ENCODE peak calls at places on chromosomes 13 and 19, in four cellular contexts. Y is neuronal stem cell; T is fibroblast of lung; C is CD4-positive, alpha-beta T cell. S is an unnamed sample.

GRCh38 chr13:41154042-41154441 is 21.4 kb upstream of the KBTBD6 start:
- DNase-seq in T (no peak), Y (no peak), C (no peak), S (no peak)

GRCh38 chr13:113162783-113163685 is 4.6 kb downstream of the PROZ start:
- DNase-seq in T (no peak), Y (no peak), C (no peak), S (no peak)

GRCh38 chr19:17811681-17812080 is 9.6 kb downstream of the INSL3 start:
- DNase-seq in Y (no peak), C (no peak), T (no peak), S (no peak)

GRCh38 chr13:113545455-113545930 is 39.1 kb upstream of the TFDP1 start:
- DNase-seq in T (peak; percentile 37), C (no peak), Y (no peak), S (no peak)

GRCh38 chr19:52988506-52988905 is 25.2 kb upstream of the ERVV-1 start:
- DNase-seq in C (no peak), T (no peak), Y (no peak), S (no peak)

GRCh38 chr19:45142728-45143115 is 18.1 kb downstream of the NKPD1 start:
- DNase-seq in T (no peak), C (no peak), Y (no peak), S (no peak)

GRCh38 chr19:48588670-48589399 is 17.7 kb upstream of the SPACA4 start:
- DNase-seq in Y (peak; percentile 78), T (peak; percentile 74), C (peak; percentile 91), S (peak; percentile 82)

GRCh38 chr19:45443462-45444317 is 20.0 kb upstream of the ERCC1 start:
- DNase-seq in T (peak; percentile 78), C (peak; percentile 56), Y (peak; percentile 94), S (peak; percentile 49)

GRCh38 chr19:861756-862528 is 2.5 kb downstream of the CFD start:
- DNase-seq in Y (peak; percentile 43), T (no peak), C (peak; percentile 71), S (peak; percentile 64)

GRCh38 chr13:24035411-24035810 is 125.1 kb upstream of the SPATA13 start:
- DNase-seq in C (no peak), T (no peak), Y (no peak), S (no peak)

DNA sequence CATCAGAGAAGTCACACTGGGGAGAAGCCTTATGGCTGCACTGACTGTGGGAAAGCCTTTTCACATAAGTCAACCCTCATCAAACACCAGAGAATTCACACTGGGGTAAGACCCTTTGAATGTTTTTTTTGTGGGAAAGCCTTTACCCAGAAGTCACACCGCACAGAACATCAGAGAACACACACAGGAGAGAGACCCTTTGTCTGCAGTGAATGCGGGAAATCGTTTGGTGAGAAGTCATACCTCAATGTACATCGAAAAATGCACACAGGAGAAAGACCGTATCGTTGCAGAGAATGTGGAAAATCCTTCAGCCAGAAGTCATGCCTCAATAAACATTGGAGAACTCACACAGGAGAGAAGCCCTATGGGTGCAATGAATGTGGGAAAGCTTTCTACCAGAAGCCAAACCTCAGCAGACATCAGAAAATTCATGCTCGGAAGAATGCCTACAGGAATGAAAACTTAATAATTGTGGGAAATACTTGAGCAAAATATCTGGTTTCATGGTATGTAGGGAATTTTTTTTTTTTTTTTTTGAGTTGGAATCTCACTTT is 30.7 kb downstream of the ZNF793 start:
- DNase-seq in Y (no peak), C (no peak), T (peak; percentile 36), S (no peak)
- H3K9me3 ChIP-seq in Y (peaks cover 33% of the 10 kb centered on the region), C (peaks cover 88% of the 10 kb centered on the region), T (no peaks in the 10 kb centered on the region), S (peaks cover 39% of the 10 kb centered on the region)

GRCh38 chr13:79549355-79550106 is 68.6 kb downstream of the NDFIP2 start:
- DNase-seq in C (no peak), T (peak; percentile 69), Y (no peak), S (no peak)
- H3K9me3 ChIP-seq in C (no peaks in the 10 kb centered on the region), T (no peaks in the 10 kb centered on the region), Y (no peaks in the 10 kb centered on the region), S (no peaks in the 10 kb centered on the region)

DNA sequence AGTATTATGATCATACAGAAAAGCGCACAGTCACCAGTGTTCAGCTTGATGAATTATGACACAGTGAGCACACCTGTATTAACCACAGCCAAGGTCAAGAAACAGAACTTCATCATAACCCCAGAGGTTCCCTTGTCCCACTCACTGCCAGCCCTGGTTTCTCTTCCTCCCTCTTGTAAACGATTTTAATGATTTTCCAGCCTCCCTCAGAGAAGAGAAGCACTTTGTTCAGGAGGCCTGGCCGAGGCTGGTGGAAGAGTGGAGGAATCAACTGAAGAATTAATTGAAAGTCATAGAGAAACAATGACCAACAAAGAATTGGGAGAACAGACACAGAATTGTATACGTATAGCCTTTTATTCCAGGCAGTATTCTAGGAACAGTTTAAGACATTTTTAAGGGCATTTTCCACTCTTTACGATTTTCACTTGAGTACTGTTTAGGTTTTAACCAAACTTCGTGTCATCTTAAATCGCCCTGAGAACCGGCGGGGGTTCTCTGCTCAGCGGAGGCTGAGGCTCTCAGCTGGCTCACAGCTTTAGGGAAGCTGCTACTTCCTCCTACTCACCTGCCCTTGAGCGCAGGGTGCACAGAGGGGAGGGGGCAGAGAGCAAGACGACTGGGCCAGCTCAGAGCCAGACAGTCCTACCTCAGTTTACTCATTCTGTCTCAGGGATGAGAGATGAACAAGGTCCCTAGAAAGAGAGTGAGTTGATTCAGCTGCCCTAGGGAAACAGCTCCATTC is 108.6 kb downstream of the AKAP11 start:
- DNase-seq in Y (no peak), T (no peak), C (no peak), S (no peak)
- H3K9me3 ChIP-seq in Y (peaks cover 5% of the 10 kb centered on the region), T (no peaks in the 10 kb centered on the region), C (no peaks in the 10 kb centered on the region), S (no peaks in the 10 kb centered on the region)

GRCh38 chr19:21908066-21908465 is 72.1 kb upstream of the ZNF43 start:
- DNase-seq in C (no peak), Y (no peak), T (no peak), S (no peak)
- H3K9me3 ChIP-seq in C (no peaks in the 10 kb centered on the region), Y (peaks cover 34% of the 10 kb centered on the region), T (no peaks in the 10 kb centered on the region), S (peaks cover 2% of the 10 kb centered on the region)

GRCh38 chr19:47267350-47267759 is 7.3 kb upstream of the INAFM1 start:
- DNase-seq in Y (no peak), C (no peak), T (no peak), S (no peak)

GRCh38 chr19:47271949-47272348 is 2.7 kb upstream of the INAFM1 start:
- DNase-seq in Y (no peak), T (no peak), C (no peak), S (no peak)

GRCh38 chr19:47268028-47268427 is 6.7 kb upstream of the INAFM1 start:
- DNase-seq in T (no peak), Y (no peak), C (no peak), S (no peak)

GRCh38 chr19:47270408-47270807 is 4.3 kb upstream of the INAFM1 start:
- DNase-seq in C (no peak), Y (no peak), T (no peak), S (no peak)

GRCh38 chr19:47269596-47269995 is 5.1 kb upstream of the INAFM1 start:
- DNase-seq in Y (no peak), T (no peak), C (no peak), S (no peak)
- H3K9me3 ChIP-seq in Y (peaks cover 3% of the 10 kb centered on the region), T (no peaks in the 10 kb centered on the region), C (no peaks in the 10 kb centered on the region), S (no peaks in the 10 kb centered on the region)

GRCh38 chr19:58434217-58434616 is 5.7 kb downstream of the ZNF132 start:
- DNase-seq in Y (no peak), T (peak; percentile 51), C (no peak), S (no peak)

GRCh38 chr19:58429745-58430144 is 10.2 kb downstream of the ZNF132 start:
- DNase-seq in Y (no peak), C (no peak), T (no peak), S (no peak)

GRCh38 chr19:58428617-58429016 is 11.3 kb downstream of the ZNF132 start:
- DNase-seq in T (no peak), C (no peak), Y (no peak), S (no peak)
- H3K9me3 ChIP-seq in T (peaks cover 12% of the 10 kb centered on the region), C (peaks cover 56% of the 10 kb centered on the region), Y (peaks cover 52% of the 10 kb centered on the region), S (peaks cover 14% of the 10 kb centered on the region)

GRCh38 chr19:27828781-27829275 is 1384.1 kb downstream of the UQCRFS1 start:
- DNase-seq in T (peak; percentile 60), Y (no peak), C (no peak), S (no peak)
- H3K9me3 ChIP-seq in T (no peaks in the 10 kb centered on the region), Y (peaks cover 7% of the 10 kb centered on the region), C (peaks cover 4% of the 10 kb centered on the region), S (no peaks in the 10 kb centered on the region)

S was measured in T-helper 17 cell.